ENCODE peak calls at places on chromosome 20, in nine cellular contexts. P is right cardiac atrium; Q is activated naive CD4-positive, alpha-beta T cell; O is astrocyte of the spinal cord; E is RWPE1; I is dorsolateral prefrontal cortex; Z is brain microvascular endothelial cell; R is heart right ventricle; G is adrenal gland. X is an unnamed sample.

GRCh38 chr20:34240698-34241615 is at the start of gene ASIP:
- DNase-seq in G (no peak), Q (no peak), P (no peak), O (no peak), Z (no peak), E (no peak), I (no peak), R (no peak), X (peak)

GRCh38 chr20:58790440-58790839 is 60.3 kb downstream of the GNAS-AS1 start:
- DNase-seq in P (no peak), E (peak), Z (no peak), O (no peak), R (no peak), Q (no peak), G (no peak), I (no peak), X (no peak)

GRCh38 chr20:48983423-48984400 is 62.2 kb downstream of the ARFGEF2 start:
- DNase-seq in G (peak), R (peak), E (peak), P (no peak), O (peak), Q (no peak), Z (peak), I (no peak), X (peak)

GRCh38 chr20:50604451-50604850 is 86.9 kb downstream of the RIPOR3 start:
- DNase-seq in Q (no peak), E (no peak), R (no peak), Z (no peak), O (no peak), I (no peak), G (no peak), P (peak), X (no peak)

GRCh38 chr20:23629017-23629541 is 8.7 kb downstream of the CST3 start:
- DNase-seq in G (no peak), P (peak), R (peak), Q (no peak), Z (peak), E (peak), I (no peak), O (peak), X (peak)

GRCh38 chr20:10843161-10843711 is 169.4 kb upstream of the JAG1 start:
- DNase-seq in Q (no peak), Z (no peak), E (no peak), I (no peak), R (no peak), P (no peak), G (no peak), O (no peak), X (no peak)

GRCh38 chr20:37388831-37389230 is 42.9 kb downstream of the SRC start:
- DNase-seq in I (peak), E (no peak), R (no peak), Q (no peak), G (peak), Z (no peak), P (no peak), O (no peak), X (no peak)

GRCh38 chr20:47099093-47099492 is 204.4 kb downstream of the EYA2 start:
- DNase-seq in Z (no peak), Q (no peak), R (no peak), O (no peak), E (no peak), G (no peak), P (no peak), I (no peak), X (no peak)

GRCh38 chr20:61797200-61797599 is 268.5 kb downstream of the TAF4 start:
- DNase-seq in G (no peak), O (peak), E (no peak), I (no peak), Q (no peak), Z (no peak), P (no peak), R (no peak), X (no peak)